ENCODE peak calls at places on chromosomes 6 and 20, in four cellular contexts. R, A, Y and U are unnamed samples.

GRCh38 chr6:116127771-116128493 is 2.0 kb upstream of the COL10A1 start:
- DNase-seq in A (no peak), Y (no peak), R (no peak), U (no peak)

GRCh38 chr20:51758978-51759544 is 9.1 kb downstream of the ATP9A start:
- DNase-seq in A (no peak), Y (no peak), R (no peak), U (no peak)

GRCh38 chr6:137163732-137164318 is 9.6 kb downstream of the IL22RA2 start:
- DNase-seq in Y (no peak), A (no peak), R (no peak), U (no peak)

GRCh38 chr20:47985092-47985850 is 200.0 kb upstream of the SULF2 start:
- DNase-seq in A (no peak), R (no peak), Y (no peak), U (no peak)

GRCh38 chr20:19706463-19706862 is 51.6 kb upstream of the RIN2 start:
- DNase-seq in Y (no peak), R (peak; percentile 54), A (no peak), U (peak; percentile 27)

GRCh38 chr6:100184473-100184872 is 190.4 kb upstream of the MCHR2 start:
- DNase-seq in A (no peak), R (no peak), Y (no peak), U (no peak)

GRCh38 chr20:10641893-10642292 is 31.9 kb downstream of the JAG1 start:
- DNase-seq in R (no peak), Y (no peak), A (no peak), U (no peak)

GRCh38 chr6:42450314-42451145 is 1.2 kb downstream of the TRERF1 start:
- DNase-seq in R (no peak), A (no peak), Y (no peak), U (no peak)

GRCh38 chr20:60993647-60994046 is 258.4 kb upstream of the CDH4 start:
- DNase-seq in R (no peak), Y (no peak), A (no peak), U (no peak)

GRCh38 chr6:124577734-124578281 is 384.4 kb upstream of the RNF217 start:
- DNase-seq in Y (no peak), A (no peak), R (no peak), U (no peak)

GRCh38 chr20:25274891-25275812 is 27.3 kb downstream of the PYGB start:
- DNase-seq in Y (no peak), A (no peak), R (no peak), U (no peak)

GRCh38 chr6:70222350-70222749 is 80.5 kb downstream of the COL9A1 start:
- DNase-seq in A (no peak), Y (no peak), R (no peak), U (no peak)

GRCh38 chr6:44219053-44219814 is 2.5 kb downstream of the MYMX start:
- DNase-seq in Y (peak; percentile 79), A (peak; percentile 91), R (no peak), U (no peak)

GRCh38 chr6:29071831-29072723 is 15.0 kb downstream of the OR2B3 start:
- DNase-seq in R (no peak), Y (no peak), A (peak; percentile 16), U (no peak)

GRCh38 chr6:93624408-93624807 is 205.0 kb upstream of the EPHA7 start:
- DNase-seq in R (no peak), A (no peak), Y (no peak), U (no peak)

GRCh38 chr20:62427172-62428007 is at the start of gene RBBP8NL:
- DNase-seq in A (no peak), R (no peak), Y (peak; percentile 93), U (no peak)